ENCODE peak calls at places on chromosomes 16 and 17, in ten cellular contexts. One of them, this sample, is unnamed.

GRCh38 chr17:66548158-66548557 is 245.7 kb downstream of the PRKCA start:
- DNase-seq in ovary: no peak
- DNase-seq in colonic mucosa: peak; percentile 41
- DNase-seq in endothelial cell of umbilical vein: peak; percentile 46
- DNase-seq in cardiac muscle cell: no peak
- DNase-seq in left ventricle myocardium inferior: no peak
- DNase-seq in left lung: no peak
- DNase-seq in stomach: no peak
- DNase-seq in upper lobe of right lung: no peak
- DNase-seq in pancreas: no peak
- DNase-seq in this sample: no peak

GRCh38 chr17:68437979-68438877 is 19.1 kb downstream of the WIPI1 start:
- DNase-seq in ovary: no peak
- DNase-seq in colonic mucosa: peak; percentile 68
- DNase-seq in endothelial cell of umbilical vein: peak; percentile 79
- DNase-seq in cardiac muscle cell: peak; percentile 65
- DNase-seq in left ventricle myocardium inferior: peak; percentile 51
- DNase-seq in left lung: peak; percentile 78
- DNase-seq in stomach: peak; percentile 72
- DNase-seq in upper lobe of right lung: no peak
- DNase-seq in pancreas: peak; percentile 28
- DNase-seq in this sample: no peak

GRCh38 chr16:66475232-66475631 is 48.1 kb downstream of the BEAN1 start:
- DNase-seq in ovary: no peak
- DNase-seq in colonic mucosa: no peak
- DNase-seq in endothelial cell of umbilical vein: no peak
- DNase-seq in cardiac muscle cell: no peak
- DNase-seq in left ventricle myocardium inferior: no peak
- DNase-seq in left lung: no peak
- DNase-seq in stomach: no peak
- DNase-seq in upper lobe of right lung: no peak
- DNase-seq in pancreas: no peak
- DNase-seq in this sample: peak; percentile 41

GRCh38 chr17:37050905-37051304 is 102.2 kb downstream of the AATF start:
- DNase-seq in ovary: no peak
- DNase-seq in colonic mucosa: no peak
- DNase-seq in endothelial cell of umbilical vein: no peak
- DNase-seq in cardiac muscle cell: no peak
- DNase-seq in left ventricle myocardium inferior: no peak
- DNase-seq in left lung: no peak
- DNase-seq in stomach: no peak
- DNase-seq in upper lobe of right lung: no peak
- DNase-seq in pancreas: no peak
- DNase-seq in this sample: no peak

GRCh38 chr16:29674188-29674587 is 4.8 kb upstream of the QPRT start:
- DNase-seq in ovary: peak; percentile 89
- DNase-seq in colonic mucosa: peak; percentile 81
- DNase-seq in endothelial cell of umbilical vein: no peak
- DNase-seq in cardiac muscle cell: no peak
- DNase-seq in left ventricle myocardium inferior: peak; percentile 39
- DNase-seq in left lung: no peak
- DNase-seq in stomach: no peak
- DNase-seq in upper lobe of right lung: peak; percentile 73
- DNase-seq in pancreas: no peak
- DNase-seq in this sample: no peak

GRCh38 chr16:87457724-87458423 is 35.0 kb downstream of the ZCCHC14 start:
- DNase-seq in ovary: no peak
- DNase-seq in colonic mucosa: no peak
- DNase-seq in endothelial cell of umbilical vein: peak; percentile 80
- DNase-seq in cardiac muscle cell: no peak
- DNase-seq in left ventricle myocardium inferior: no peak
- DNase-seq in left lung: no peak
- DNase-seq in stomach: no peak
- DNase-seq in upper lobe of right lung: peak; percentile 54
- DNase-seq in pancreas: no peak
- DNase-seq in this sample: no peak

GRCh38 chr17:41308251-41308917 is 725 bp downstream of the KRTAP16-1 start:
- DNase-seq in ovary: no peak
- DNase-seq in colonic mucosa: no peak
- DNase-seq in endothelial cell of umbilical vein: no peak
- DNase-seq in cardiac muscle cell: no peak
- DNase-seq in left ventricle myocardium inferior: peak; percentile 58
- DNase-seq in left lung: peak; percentile 67
- DNase-seq in stomach: no peak
- DNase-seq in upper lobe of right lung: peak; percentile 65
- DNase-seq in pancreas: no peak
- DNase-seq in this sample: no peak

GRCh38 chr16:29852654-29853053 is 10.4 kb downstream of the CDIPT start:
- DNase-seq in ovary: no peak
- DNase-seq in colonic mucosa: no peak
- DNase-seq in endothelial cell of umbilical vein: peak; percentile 81
- DNase-seq in cardiac muscle cell: no peak
- DNase-seq in left ventricle myocardium inferior: no peak
- DNase-seq in left lung: no peak
- DNase-seq in stomach: no peak
- DNase-seq in upper lobe of right lung: no peak
- DNase-seq in pancreas: no peak
- DNase-seq in this sample: no peak

GRCh38 chr16:76265434-76266045 is 11.7 kb upstream of the CNTNAP4 start:
- DNase-seq in ovary: no peak
- DNase-seq in colonic mucosa: peak; percentile 47
- DNase-seq in endothelial cell of umbilical vein: no peak
- DNase-seq in cardiac muscle cell: no peak
- DNase-seq in left ventricle myocardium inferior: no peak
- DNase-seq in left lung: no peak
- DNase-seq in stomach: no peak
- DNase-seq in upper lobe of right lung: no peak
- DNase-seq in pancreas: no peak
- DNase-seq in this sample: no peak

GRCh38 chr17:41278176-41278955 is 2.9 kb downstream of the KRTAP9-7 start:
- DNase-seq in ovary: no peak
- DNase-seq in colonic mucosa: no peak
- DNase-seq in endothelial cell of umbilical vein: no peak
- DNase-seq in cardiac muscle cell: no peak
- DNase-seq in left ventricle myocardium inferior: no peak
- DNase-seq in left lung: no peak
- DNase-seq in stomach: no peak
- DNase-seq in upper lobe of right lung: no peak
- DNase-seq in pancreas: no peak
- DNase-seq in this sample: no peak

GRCh38 chr16:19210968-19211367 is 42.9 kb downstream of the SYT17 start:
- DNase-seq in ovary: no peak
- DNase-seq in colonic mucosa: no peak
- DNase-seq in endothelial cell of umbilical vein: no peak
- DNase-seq in cardiac muscle cell: no peak
- DNase-seq in left ventricle myocardium inferior: no peak
- DNase-seq in left lung: no peak
- DNase-seq in stomach: no peak
- DNase-seq in upper lobe of right lung: no peak
- DNase-seq in pancreas: no peak
- DNase-seq in this sample: no peak

GRCh38 chr16:62548095-62548494 is 511.9 kb upstream of the CDH8 start:
- DNase-seq in ovary: no peak
- DNase-seq in colonic mucosa: no peak
- DNase-seq in endothelial cell of umbilical vein: no peak
- DNase-seq in cardiac muscle cell: no peak
- DNase-seq in left ventricle myocardium inferior: no peak
- DNase-seq in left lung: no peak
- DNase-seq in stomach: no peak
- DNase-seq in upper lobe of right lung: no peak
- DNase-seq in pancreas: no peak
- DNase-seq in this sample: no peak

GRCh38 chr17:62109378-62109902 is 44.4 kb upstream of the MED13 start:
- DNase-seq in ovary: no peak
- DNase-seq in colonic mucosa: peak; percentile 73
- DNase-seq in endothelial cell of umbilical vein: peak; percentile 36
- DNase-seq in cardiac muscle cell: peak; percentile 68
- DNase-seq in left ventricle myocardium inferior: no peak
- DNase-seq in left lung: no peak
- DNase-seq in stomach: peak; percentile 86
- DNase-seq in upper lobe of right lung: peak; percentile 83
- DNase-seq in pancreas: peak; percentile 82
- DNase-seq in this sample: no peak

GRCh38 chr16:752008-752315 is 8.6 kb upstream of the MSLN start:
- DNase-seq in ovary: no peak
- DNase-seq in colonic mucosa: no peak
- DNase-seq in endothelial cell of umbilical vein: no peak
- DNase-seq in cardiac muscle cell: no peak
- DNase-seq in left ventricle myocardium inferior: no peak
- DNase-seq in left lung: no peak
- DNase-seq in stomach: no peak
- DNase-seq in upper lobe of right lung: no peak
- DNase-seq in pancreas: no peak
- DNase-seq in this sample: no peak
- H3K27ac ChIP-seq in ovary: no peak overlapping the region
- H3K27ac ChIP-seq in colonic mucosa: no peak overlapping the region
- H3K27ac ChIP-seq in endothelial cell of umbilical vein: no peak overlapping the region
- H3K27ac ChIP-seq in cardiac muscle cell: no peak overlapping the region
- H3K27ac ChIP-seq in left ventricle myocardium inferior: no peak overlapping the region
- H3K27ac ChIP-seq in left lung: no peak overlapping the region
- H3K27ac ChIP-seq in stomach: no peak overlapping the region
- H3K27ac ChIP-seq in upper lobe of right lung: no peak overlapping the region
- H3K27ac ChIP-seq in pancreas: no peak overlapping the region
- H3K27ac ChIP-seq in this sample: no peak overlapping the region

DNA sequence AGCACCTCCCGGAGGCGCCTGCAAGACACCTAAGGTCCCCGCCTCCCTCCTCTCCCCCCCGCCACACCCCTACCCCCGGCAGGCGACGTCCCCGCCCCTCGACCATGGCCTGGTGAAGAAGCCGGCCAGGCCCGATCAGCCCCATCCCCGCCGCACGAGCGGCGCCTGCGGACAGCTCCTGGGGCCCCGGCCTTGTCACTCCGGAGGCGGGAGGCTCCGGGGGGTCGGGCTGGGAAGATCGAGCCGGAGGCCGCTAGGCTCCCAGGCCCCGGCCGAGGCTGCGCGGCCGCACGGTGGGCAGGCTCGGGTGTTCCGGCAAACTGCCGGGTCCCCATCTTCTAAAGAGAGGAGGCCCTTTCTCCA is 386 bp upstream of the ACE start:
- DNase-seq in ovary: no peak
- DNase-seq in colonic mucosa: peak; percentile 38
- DNase-seq in endothelial cell of umbilical vein: peak; percentile 18
- DNase-seq in cardiac muscle cell: peak; percentile 70
- DNase-seq in left ventricle myocardium inferior: no peak
- DNase-seq in left lung: no peak
- DNase-seq in stomach: no peak
- DNase-seq in upper lobe of right lung: no peak
- DNase-seq in pancreas: no peak
- DNase-seq in this sample: no peak
- H3K4me3 ChIP-seq in ovary: peak overlapping the region; percentile 29
- H3K4me3 ChIP-seq in colonic mucosa: peak overlapping the region; percentile 65
- H3K4me3 ChIP-seq in endothelial cell of umbilical vein: no peak overlapping the region
- H3K4me3 ChIP-seq in cardiac muscle cell: peak overlapping the region; percentile 54
- H3K4me3 ChIP-seq in left ventricle myocardium inferior: peak overlapping the region; percentile 74
- H3K4me3 ChIP-seq in left lung: peak overlapping the region; percentile 42
- H3K4me3 ChIP-seq in stomach: peak overlapping the region; percentile 52
- H3K4me3 ChIP-seq in upper lobe of right lung: peak overlapping the region; percentile 51
- H3K4me3 ChIP-seq in pancreas: peak overlapping the region; percentile 25
- H3K4me3 ChIP-seq in this sample: peak overlapping the region; percentile 67

GRCh38 chr16:1379054-1379862 is 27.5 kb downstream of the GNPTG start:
- DNase-seq in ovary: peak; percentile 75
- DNase-seq in colonic mucosa: peak; percentile 77
- DNase-seq in endothelial cell of umbilical vein: peak; percentile 72
- DNase-seq in cardiac muscle cell: peak; percentile 84
- DNase-seq in left ventricle myocardium inferior: peak; percentile 88
- DNase-seq in left lung: peak; percentile 96
- DNase-seq in stomach: peak; percentile 76
- DNase-seq in upper lobe of right lung: peak; percentile 89
- DNase-seq in pancreas: peak; percentile 92
- DNase-seq in this sample: peak; percentile 73

GRCh38 chr16:1378804-1379053 is 27.0 kb downstream of the GNPTG start:
- DNase-seq in ovary: no peak
- DNase-seq in colonic mucosa: no peak
- DNase-seq in endothelial cell of umbilical vein: no peak
- DNase-seq in cardiac muscle cell: no peak
- DNase-seq in left ventricle myocardium inferior: no peak
- DNase-seq in left lung: no peak
- DNase-seq in stomach: no peak
- DNase-seq in upper lobe of right lung: no peak
- DNase-seq in pancreas: no peak
- DNase-seq in this sample: no peak

GRCh38 chr16:1380195-1380594 is 28.5 kb downstream of the GNPTG start:
- DNase-seq in ovary: no peak
- DNase-seq in colonic mucosa: no peak
- DNase-seq in endothelial cell of umbilical vein: no peak
- DNase-seq in cardiac muscle cell: no peak
- DNase-seq in left ventricle myocardium inferior: no peak
- DNase-seq in left lung: no peak
- DNase-seq in stomach: no peak
- DNase-seq in upper lobe of right lung: no peak
- DNase-seq in pancreas: no peak
- DNase-seq in this sample: no peak

GRCh38 chr16:1378087-1378803 is 26.5 kb downstream of the GNPTG start:
- DNase-seq in ovary: no peak
- DNase-seq in colonic mucosa: no peak
- DNase-seq in endothelial cell of umbilical vein: no peak
- DNase-seq in cardiac muscle cell: no peak
- DNase-seq in left ventricle myocardium inferior: no peak
- DNase-seq in left lung: no peak
- DNase-seq in stomach: no peak
- DNase-seq in upper lobe of right lung: no peak
- DNase-seq in pancreas: no peak
- DNase-seq in this sample: no peak

GRCh38 chr16:1379863-1380174 is 28.1 kb downstream of the GNPTG start:
- DNase-seq in ovary: no peak
- DNase-seq in colonic mucosa: no peak
- DNase-seq in endothelial cell of umbilical vein: peak; percentile 6
- DNase-seq in cardiac muscle cell: no peak
- DNase-seq in left ventricle myocardium inferior: no peak
- DNase-seq in left lung: no peak
- DNase-seq in stomach: no peak
- DNase-seq in upper lobe of right lung: no peak
- DNase-seq in pancreas: no peak
- DNase-seq in this sample: no peak
- TF ChIP-seq CTCF in ovary: no peak
- TF ChIP-seq CTCF in colonic mucosa: no peak
- TF ChIP-seq CTCF in endothelial cell of umbilical vein: no peak
- TF ChIP-seq CTCF in cardiac muscle cell: no peak
- TF ChIP-seq CTCF in left ventricle myocardium inferior: no peak
- TF ChIP-seq CTCF in left lung: no peak
- TF ChIP-seq CTCF in stomach: no peak
- TF ChIP-seq CTCF in upper lobe of right lung: no peak
- TF ChIP-seq CTCF in pancreas: no peak
- TF ChIP-seq CTCF in this sample: no peak

GRCh38 chr16:50597563-50598255 is 49.5 kb downstream of the NKD1 start:
- DNase-seq in ovary: no peak
- DNase-seq in colonic mucosa: no peak
- DNase-seq in endothelial cell of umbilical vein: no peak
- DNase-seq in cardiac muscle cell: no peak
- DNase-seq in left ventricle myocardium inferior: no peak
- DNase-seq in left lung: no peak
- DNase-seq in stomach: no peak
- DNase-seq in upper lobe of right lung: no peak
- DNase-seq in pancreas: no peak
- DNase-seq in this sample: no peak
- H3K27ac ChIP-seq in ovary: no peak overlapping the region
- H3K27ac ChIP-seq in colonic mucosa: no peak overlapping the region
- H3K27ac ChIP-seq in endothelial cell of umbilical vein: no peak overlapping the region
- H3K27ac ChIP-seq in cardiac muscle cell: no peak overlapping the region
- H3K27ac ChIP-seq in left ventricle myocardium inferior: no peak overlapping the region
- H3K27ac ChIP-seq in left lung: no peak overlapping the region
- H3K27ac ChIP-seq in stomach: no peak overlapping the region
- H3K27ac ChIP-seq in upper lobe of right lung: no peak overlapping the region
- H3K27ac ChIP-seq in pancreas: no peak overlapping the region
- H3K27ac ChIP-seq in this sample: peak overlapping the region; percentile 43

This sample was measured in ascending aorta.